ENCODE peak calls at places on chromosome X, in eight cellular contexts. One of them, this sample, is unnamed.

GRCh38 chrX:12421918-12422317 is 283.6 kb downstream of the FRMPD4 start:
- DNase-seq in HCT116: no peak
- DNase-seq in activated CD4-positive, alpha-beta T cell treated with anti-CD3 and anti-CD28 coated beads for 1 hour: no peak
- DNase-seq in nucleus accumbens: no peak
- DNase-seq in GM20000: no peak
- DNase-seq in Peyer's patch: no peak
- DNase-seq in A549: no peak
- DNase-seq in uterus: no peak
- DNase-seq in this sample: no peak

GRCh38 chrX:42437211-42437610 is 340.8 kb downstream of the PPP1R2C start:
- DNase-seq in HCT116: no peak
- DNase-seq in activated CD4-positive, alpha-beta T cell treated with anti-CD3 and anti-CD28 coated beads for 1 hour: no peak
- DNase-seq in nucleus accumbens: no peak
- DNase-seq in GM20000: no peak
- DNase-seq in Peyer's patch: no peak
- DNase-seq in A549: no peak
- DNase-seq in uterus: no peak
- DNase-seq in this sample: no peak

GRCh38 chrX:101368800-101369199 is 17.2 kb downstream of the BTK start:
- DNase-seq in HCT116: no peak
- DNase-seq in activated CD4-positive, alpha-beta T cell treated with anti-CD3 and anti-CD28 coated beads for 1 hour: no peak
- DNase-seq in nucleus accumbens: no peak
- DNase-seq in GM20000: no peak
- DNase-seq in Peyer's patch: no peak
- DNase-seq in A549: no peak
- DNase-seq in uterus: no peak
- DNase-seq in this sample: no peak

GRCh38 chrX:42096262-42096939 is 173.0 kb upstream of the CASK start:
- DNase-seq in HCT116: peak
- DNase-seq in activated CD4-positive, alpha-beta T cell treated with anti-CD3 and anti-CD28 coated beads for 1 hour: no peak
- DNase-seq in nucleus accumbens: no peak
- DNase-seq in GM20000: no peak
- DNase-seq in Peyer's patch: no peak
- DNase-seq in A549: peak
- DNase-seq in uterus: no peak
- DNase-seq in this sample: no peak

GRCh38 chrX:71996826-71997225 is 86.2 kb downstream of the NHSL2 start:
- DNase-seq in HCT116: no peak
- DNase-seq in activated CD4-positive, alpha-beta T cell treated with anti-CD3 and anti-CD28 coated beads for 1 hour: no peak
- DNase-seq in nucleus accumbens: no peak
- DNase-seq in GM20000: no peak
- DNase-seq in Peyer's patch: no peak
- DNase-seq in A549: no peak
- DNase-seq in uterus: peak
- DNase-seq in this sample: no peak

GRCh38 chrX:109384569-109385174 is 97.2 kb downstream of the GUCY2F start:
- DNase-seq in HCT116: no peak
- DNase-seq in activated CD4-positive, alpha-beta T cell treated with anti-CD3 and anti-CD28 coated beads for 1 hour: no peak
- DNase-seq in nucleus accumbens: no peak
- DNase-seq in GM20000: peak
- DNase-seq in Peyer's patch: no peak
- DNase-seq in A549: no peak
- DNase-seq in uterus: no peak
- DNase-seq in this sample: no peak

GRCh38 chrX:73964607-73965006 is 339.4 kb upstream of the ZCCHC13 start:
- DNase-seq in HCT116: no peak
- DNase-seq in activated CD4-positive, alpha-beta T cell treated with anti-CD3 and anti-CD28 coated beads for 1 hour: no peak
- DNase-seq in nucleus accumbens: no peak
- DNase-seq in GM20000: no peak
- DNase-seq in Peyer's patch: no peak
- DNase-seq in A549: no peak
- DNase-seq in uterus: no peak
- DNase-seq in this sample: no peak

GRCh38 chrX:136823175-136823574 is 42.4 kb upstream of the ARHGEF6 start:
- DNase-seq in HCT116: no peak
- DNase-seq in activated CD4-positive, alpha-beta T cell treated with anti-CD3 and anti-CD28 coated beads for 1 hour: no peak
- DNase-seq in nucleus accumbens: no peak
- DNase-seq in GM20000: no peak
- DNase-seq in Peyer's patch: no peak
- DNase-seq in A549: no peak
- DNase-seq in uterus: no peak
- DNase-seq in this sample: no peak

GRCh38 chrX:5236749-5237148 is 991.9 kb downstream of the NLGN4X start:
- DNase-seq in HCT116: no peak
- DNase-seq in activated CD4-positive, alpha-beta T cell treated with anti-CD3 and anti-CD28 coated beads for 1 hour: no peak
- DNase-seq in nucleus accumbens: no peak
- DNase-seq in GM20000: no peak
- DNase-seq in Peyer's patch: no peak
- DNase-seq in A549: no peak
- DNase-seq in uterus: no peak
- DNase-seq in this sample: no peak

GRCh38 chrX:131783555-131784338 is 239.4 kb upstream of the STK26 start:
- DNase-seq in HCT116: no peak
- DNase-seq in activated CD4-positive, alpha-beta T cell treated with anti-CD3 and anti-CD28 coated beads for 1 hour: no peak
- DNase-seq in nucleus accumbens: peak
- DNase-seq in GM20000: no peak
- DNase-seq in Peyer's patch: peak
- DNase-seq in A549: no peak
- DNase-seq in uterus: peak
- DNase-seq in this sample: no peak

GRCh38 chrX:118974908-118975671 is 672 bp downstream of the LONRF3 start:
- DNase-seq in HCT116: no peak
- DNase-seq in activated CD4-positive, alpha-beta T cell treated with anti-CD3 and anti-CD28 coated beads for 1 hour: peak
- DNase-seq in nucleus accumbens: no peak
- DNase-seq in GM20000: peak
- DNase-seq in Peyer's patch: peak
- DNase-seq in A549: no peak
- DNase-seq in uterus: peak
- DNase-seq in this sample: peak

GRCh38 chrX:14028473-14028872 is 1.2 kb downstream of the GEMIN8 start:
- DNase-seq in HCT116: no peak
- DNase-seq in activated CD4-positive, alpha-beta T cell treated with anti-CD3 and anti-CD28 coated beads for 1 hour: no peak
- DNase-seq in nucleus accumbens: no peak
- DNase-seq in GM20000: peak
- DNase-seq in Peyer's patch: no peak
- DNase-seq in A549: no peak
- DNase-seq in uterus: no peak
- DNase-seq in this sample: no peak

GRCh38 chrX:94813541-94813940 is 1139.5 kb downstream of the FAM133A start:
- DNase-seq in HCT116: no peak
- DNase-seq in activated CD4-positive, alpha-beta T cell treated with anti-CD3 and anti-CD28 coated beads for 1 hour: no peak
- DNase-seq in nucleus accumbens: no peak
- DNase-seq in GM20000: no peak
- DNase-seq in Peyer's patch: no peak
- DNase-seq in A549: no peak
- DNase-seq in uterus: no peak
- DNase-seq in this sample: no peak

GRCh38 chrX:38882894-38883620 is 81.8 kb downstream of the MID1IP1 start:
- DNase-seq in HCT116: peak
- DNase-seq in activated CD4-positive, alpha-beta T cell treated with anti-CD3 and anti-CD28 coated beads for 1 hour: no peak
- DNase-seq in nucleus accumbens: no peak
- DNase-seq in GM20000: no peak
- DNase-seq in Peyer's patch: no peak
- DNase-seq in A549: no peak
- DNase-seq in uterus: no peak
- DNase-seq in this sample: no peak

GRCh38 chrX:76453737-76454406 is 26.4 kb downstream of the MAGEE1 start:
- DNase-seq in HCT116: no peak
- DNase-seq in activated CD4-positive, alpha-beta T cell treated with anti-CD3 and anti-CD28 coated beads for 1 hour: no peak
- DNase-seq in nucleus accumbens: no peak
- DNase-seq in GM20000: no peak
- DNase-seq in Peyer's patch: no peak
- DNase-seq in A549: no peak
- DNase-seq in uterus: no peak
- DNase-seq in this sample: no peak

GRCh38 chrX:87664381-87664780 is 146.8 kb downstream of the KLHL4 start:
- DNase-seq in HCT116: no peak
- DNase-seq in activated CD4-positive, alpha-beta T cell treated with anti-CD3 and anti-CD28 coated beads for 1 hour: no peak
- DNase-seq in nucleus accumbens: no peak
- DNase-seq in GM20000: no peak
- DNase-seq in Peyer's patch: no peak
- DNase-seq in A549: peak
- DNase-seq in uterus: no peak
- DNase-seq in this sample: no peak

GRCh38 chrX:373641-374471 is 12.9 kb downstream of the PPP2R3B start:
- DNase-seq in HCT116: no peak
- DNase-seq in activated CD4-positive, alpha-beta T cell treated with anti-CD3 and anti-CD28 coated beads for 1 hour: no peak
- DNase-seq in nucleus accumbens: no peak
- DNase-seq in GM20000: peak
- DNase-seq in Peyer's patch: no peak
- DNase-seq in A549: peak
- DNase-seq in uterus: no peak
- DNase-seq in this sample: no peak

GRCh38 chrX:44904542-44905115 is 31.6 kb downstream of the KDM6A start:
- DNase-seq in HCT116: no peak
- DNase-seq in activated CD4-positive, alpha-beta T cell treated with anti-CD3 and anti-CD28 coated beads for 1 hour: no peak
- DNase-seq in nucleus accumbens: no peak
- DNase-seq in GM20000: no peak
- DNase-seq in Peyer's patch: no peak
- DNase-seq in A549: no peak
- DNase-seq in uterus: no peak
- DNase-seq in this sample: no peak

GRCh38 chrX:72041166-72041565 is 90.5 kb downstream of the RTL5 start:
- DNase-seq in HCT116: no peak
- DNase-seq in activated CD4-positive, alpha-beta T cell treated with anti-CD3 and anti-CD28 coated beads for 1 hour: no peak
- DNase-seq in nucleus accumbens: no peak
- DNase-seq in GM20000: no peak
- DNase-seq in Peyer's patch: no peak
- DNase-seq in A549: no peak
- DNase-seq in uterus: no peak
- DNase-seq in this sample: no peak

This sample was measured in T-helper 17 cell.